ENCODE peak calls at places on chromosomes 6 and 20, in nine cellular contexts. One of them, this sample, is unnamed.

GRCh38 chr20:50245561-50246366 is 55.1 kb downstream of the CEBPB start:
- DNase-seq in stimulated activated CD4-positive, alpha-beta T cell treated with anti-CD3 and anti-CD28 coated beads, Interleukin-4, amount 100 ng/mL, for 24 hours: no peak
- DNase-seq in IMR-90: peak
- DNase-seq in lower lobe of right lung: no peak
- DNase-seq in GM13976: no peak
- DNase-seq in activated CD4-positive, alpha-beta memory T cell treated with anti-CD3 and anti-CD28 coated beads, Interleukin-2, amount 10 ng/mL, durations not matched to agents 7 days and 5 days: no peak
- DNase-seq in uterus: no peak
- DNase-seq in AG04450: no peak
- DNase-seq in NCI-H1092 treated with DMSO at 0.1 percent for 48 hours: no peak
- DNase-seq in this sample: no peak

GRCh38 chr20:54431545-54431944 is 43.8 kb upstream of the DOK5 start:
- DNase-seq in stimulated activated CD4-positive, alpha-beta T cell treated with anti-CD3 and anti-CD28 coated beads, Interleukin-4, amount 100 ng/mL, for 24 hours: no peak
- DNase-seq in IMR-90: no peak
- DNase-seq in lower lobe of right lung: no peak
- DNase-seq in GM13976: no peak
- DNase-seq in activated CD4-positive, alpha-beta memory T cell treated with anti-CD3 and anti-CD28 coated beads, Interleukin-2, amount 10 ng/mL, durations not matched to agents 7 days and 5 days: no peak
- DNase-seq in uterus: no peak
- DNase-seq in AG04450: no peak
- DNase-seq in NCI-H1092 treated with DMSO at 0.1 percent for 48 hours: peak
- DNase-seq in this sample: no peak

GRCh38 chr20:51811040-51811351 is 8.7 kb upstream of the SALL4 start:
- DNase-seq in stimulated activated CD4-positive, alpha-beta T cell treated with anti-CD3 and anti-CD28 coated beads, Interleukin-4, amount 100 ng/mL, for 24 hours: no peak
- DNase-seq in IMR-90: peak
- DNase-seq in lower lobe of right lung: no peak
- DNase-seq in GM13976: no peak
- DNase-seq in activated CD4-positive, alpha-beta memory T cell treated with anti-CD3 and anti-CD28 coated beads, Interleukin-2, amount 10 ng/mL, durations not matched to agents 7 days and 5 days: no peak
- DNase-seq in uterus: no peak
- DNase-seq in AG04450: peak
- DNase-seq in NCI-H1092 treated with DMSO at 0.1 percent for 48 hours: no peak
- DNase-seq in this sample: no peak

GRCh38 chr20:21006611-21007010 is 99.5 kb downstream of the LINC00237 start:
- DNase-seq in stimulated activated CD4-positive, alpha-beta T cell treated with anti-CD3 and anti-CD28 coated beads, Interleukin-4, amount 100 ng/mL, for 24 hours: no peak
- DNase-seq in IMR-90: no peak
- DNase-seq in lower lobe of right lung: no peak
- DNase-seq in GM13976: no peak
- DNase-seq in activated CD4-positive, alpha-beta memory T cell treated with anti-CD3 and anti-CD28 coated beads, Interleukin-2, amount 10 ng/mL, durations not matched to agents 7 days and 5 days: no peak
- DNase-seq in uterus: no peak
- DNase-seq in AG04450: no peak
- DNase-seq in NCI-H1092 treated with DMSO at 0.1 percent for 48 hours: no peak
- DNase-seq in this sample: no peak

GRCh38 chr6:39426057-39426592 is 103.6 kb upstream of the KCNK16 start:
- DNase-seq in stimulated activated CD4-positive, alpha-beta T cell treated with anti-CD3 and anti-CD28 coated beads, Interleukin-4, amount 100 ng/mL, for 24 hours: no peak
- DNase-seq in IMR-90: peak
- DNase-seq in lower lobe of right lung: no peak
- DNase-seq in GM13976: no peak
- DNase-seq in activated CD4-positive, alpha-beta memory T cell treated with anti-CD3 and anti-CD28 coated beads, Interleukin-2, amount 10 ng/mL, durations not matched to agents 7 days and 5 days: no peak
- DNase-seq in uterus: no peak
- DNase-seq in AG04450: no peak
- DNase-seq in NCI-H1092 treated with DMSO at 0.1 percent for 48 hours: no peak
- DNase-seq in this sample: no peak

GRCh38 chr6:138227316-138227781 is 9.1 kb upstream of the PBOV1 start:
- DNase-seq in stimulated activated CD4-positive, alpha-beta T cell treated with anti-CD3 and anti-CD28 coated beads, Interleukin-4, amount 100 ng/mL, for 24 hours: no peak
- DNase-seq in IMR-90: no peak
- DNase-seq in lower lobe of right lung: peak
- DNase-seq in GM13976: no peak
- DNase-seq in activated CD4-positive, alpha-beta memory T cell treated with anti-CD3 and anti-CD28 coated beads, Interleukin-2, amount 10 ng/mL, durations not matched to agents 7 days and 5 days: no peak
- DNase-seq in uterus: no peak
- DNase-seq in AG04450: no peak
- DNase-seq in NCI-H1092 treated with DMSO at 0.1 percent for 48 hours: peak
- DNase-seq in this sample: peak

GRCh38 chr6:5303711-5304110 is 42.4 kb downstream of the FARS2 start:
- DNase-seq in stimulated activated CD4-positive, alpha-beta T cell treated with anti-CD3 and anti-CD28 coated beads, Interleukin-4, amount 100 ng/mL, for 24 hours: no peak
- DNase-seq in IMR-90: no peak
- DNase-seq in lower lobe of right lung: no peak
- DNase-seq in GM13976: no peak
- DNase-seq in activated CD4-positive, alpha-beta memory T cell treated with anti-CD3 and anti-CD28 coated beads, Interleukin-2, amount 10 ng/mL, durations not matched to agents 7 days and 5 days: no peak
- DNase-seq in uterus: no peak
- DNase-seq in AG04450: no peak
- DNase-seq in NCI-H1092 treated with DMSO at 0.1 percent for 48 hours: no peak
- DNase-seq in this sample: no peak

GRCh38 chr6:30691208-30691872 is 556 bp upstream of the NRM start:
- DNase-seq in stimulated activated CD4-positive, alpha-beta T cell treated with anti-CD3 and anti-CD28 coated beads, Interleukin-4, amount 100 ng/mL, for 24 hours: no peak
- DNase-seq in IMR-90: no peak
- DNase-seq in lower lobe of right lung: no peak
- DNase-seq in GM13976: no peak
- DNase-seq in activated CD4-positive, alpha-beta memory T cell treated with anti-CD3 and anti-CD28 coated beads, Interleukin-2, amount 10 ng/mL, durations not matched to agents 7 days and 5 days: no peak
- DNase-seq in uterus: no peak
- DNase-seq in AG04450: no peak
- DNase-seq in NCI-H1092 treated with DMSO at 0.1 percent for 48 hours: no peak
- DNase-seq in this sample: no peak

GRCh38 chr20:63855363-63856110 is 5.8 kb upstream of the ABHD16B start:
- DNase-seq in stimulated activated CD4-positive, alpha-beta T cell treated with anti-CD3 and anti-CD28 coated beads, Interleukin-4, amount 100 ng/mL, for 24 hours: no peak
- DNase-seq in IMR-90: no peak
- DNase-seq in lower lobe of right lung: no peak
- DNase-seq in GM13976: no peak
- DNase-seq in activated CD4-positive, alpha-beta memory T cell treated with anti-CD3 and anti-CD28 coated beads, Interleukin-2, amount 10 ng/mL, durations not matched to agents 7 days and 5 days: no peak
- DNase-seq in uterus: peak
- DNase-seq in AG04450: no peak
- DNase-seq in NCI-H1092 treated with DMSO at 0.1 percent for 48 hours: no peak
- DNase-seq in this sample: no peak

GRCh38 chr6:157317129-157317814 is 6.0 kb downstream of the TMEM242 start:
- DNase-seq in stimulated activated CD4-positive, alpha-beta T cell treated with anti-CD3 and anti-CD28 coated beads, Interleukin-4, amount 100 ng/mL, for 24 hours: no peak
- DNase-seq in IMR-90: peak
- DNase-seq in lower lobe of right lung: no peak
- DNase-seq in GM13976: no peak
- DNase-seq in activated CD4-positive, alpha-beta memory T cell treated with anti-CD3 and anti-CD28 coated beads, Interleukin-2, amount 10 ng/mL, durations not matched to agents 7 days and 5 days: no peak
- DNase-seq in uterus: peak
- DNase-seq in AG04450: peak
- DNase-seq in NCI-H1092 treated with DMSO at 0.1 percent for 48 hours: no peak
- DNase-seq in this sample: peak

GRCh38 chr20:12928755-12929401 is 79.9 kb upstream of the SPTLC3 start:
- DNase-seq in stimulated activated CD4-positive, alpha-beta T cell treated with anti-CD3 and anti-CD28 coated beads, Interleukin-4, amount 100 ng/mL, for 24 hours: no peak
- DNase-seq in IMR-90: peak
- DNase-seq in lower lobe of right lung: no peak
- DNase-seq in GM13976: no peak
- DNase-seq in activated CD4-positive, alpha-beta memory T cell treated with anti-CD3 and anti-CD28 coated beads, Interleukin-2, amount 10 ng/mL, durations not matched to agents 7 days and 5 days: no peak
- DNase-seq in uterus: no peak
- DNase-seq in AG04450: peak
- DNase-seq in NCI-H1092 treated with DMSO at 0.1 percent for 48 hours: no peak
- DNase-seq in this sample: no peak

GRCh38 chr6:31180500-31180899 is 10.0 kb upstream of the POU5F1 start:
- DNase-seq in stimulated activated CD4-positive, alpha-beta T cell treated with anti-CD3 and anti-CD28 coated beads, Interleukin-4, amount 100 ng/mL, for 24 hours: peak
- DNase-seq in IMR-90: no peak
- DNase-seq in lower lobe of right lung: peak
- DNase-seq in GM13976: peak
- DNase-seq in activated CD4-positive, alpha-beta memory T cell treated with anti-CD3 and anti-CD28 coated beads, Interleukin-2, amount 10 ng/mL, durations not matched to agents 7 days and 5 days: peak
- DNase-seq in uterus: peak
- DNase-seq in AG04450: no peak
- DNase-seq in NCI-H1092 treated with DMSO at 0.1 percent for 48 hours: no peak
- DNase-seq in this sample: no peak

GRCh38 chr6:124870611-124871201 is 91.5 kb upstream of the RNF217 start:
- DNase-seq in stimulated activated CD4-positive, alpha-beta T cell treated with anti-CD3 and anti-CD28 coated beads, Interleukin-4, amount 100 ng/mL, for 24 hours: no peak
- DNase-seq in IMR-90: peak
- DNase-seq in lower lobe of right lung: no peak
- DNase-seq in GM13976: no peak
- DNase-seq in activated CD4-positive, alpha-beta memory T cell treated with anti-CD3 and anti-CD28 coated beads, Interleukin-2, amount 10 ng/mL, durations not matched to agents 7 days and 5 days: no peak
- DNase-seq in uterus: no peak
- DNase-seq in AG04450: peak
- DNase-seq in NCI-H1092 treated with DMSO at 0.1 percent for 48 hours: peak
- DNase-seq in this sample: no peak

GRCh38 chr6:50899306-50899840 is 80.7 kb downstream of the TFAP2B start:
- DNase-seq in stimulated activated CD4-positive, alpha-beta T cell treated with anti-CD3 and anti-CD28 coated beads, Interleukin-4, amount 100 ng/mL, for 24 hours: no peak
- DNase-seq in IMR-90: peak
- DNase-seq in lower lobe of right lung: no peak
- DNase-seq in GM13976: no peak
- DNase-seq in activated CD4-positive, alpha-beta memory T cell treated with anti-CD3 and anti-CD28 coated beads, Interleukin-2, amount 10 ng/mL, durations not matched to agents 7 days and 5 days: no peak
- DNase-seq in uterus: no peak
- DNase-seq in AG04450: no peak
- DNase-seq in NCI-H1092 treated with DMSO at 0.1 percent for 48 hours: no peak
- DNase-seq in this sample: no peak

GRCh38 chr20:51583073-51583472 is 40.6 kb upstream of the NFATC2 start:
- DNase-seq in stimulated activated CD4-positive, alpha-beta T cell treated with anti-CD3 and anti-CD28 coated beads, Interleukin-4, amount 100 ng/mL, for 24 hours: no peak
- DNase-seq in IMR-90: no peak
- DNase-seq in lower lobe of right lung: no peak
- DNase-seq in GM13976: no peak
- DNase-seq in activated CD4-positive, alpha-beta memory T cell treated with anti-CD3 and anti-CD28 coated beads, Interleukin-2, amount 10 ng/mL, durations not matched to agents 7 days and 5 days: no peak
- DNase-seq in uterus: no peak
- DNase-seq in AG04450: no peak
- DNase-seq in NCI-H1092 treated with DMSO at 0.1 percent for 48 hours: no peak
- DNase-seq in this sample: peak

GRCh38 chr6:3516094-3516493 is 59.2 kb upstream of the SLC22A23 start:
- DNase-seq in stimulated activated CD4-positive, alpha-beta T cell treated with anti-CD3 and anti-CD28 coated beads, Interleukin-4, amount 100 ng/mL, for 24 hours: no peak
- DNase-seq in IMR-90: peak
- DNase-seq in lower lobe of right lung: no peak
- DNase-seq in GM13976: no peak
- DNase-seq in activated CD4-positive, alpha-beta memory T cell treated with anti-CD3 and anti-CD28 coated beads, Interleukin-2, amount 10 ng/mL, durations not matched to agents 7 days and 5 days: no peak
- DNase-seq in uterus: no peak
- DNase-seq in AG04450: no peak
- DNase-seq in NCI-H1092 treated with DMSO at 0.1 percent for 48 hours: no peak
- DNase-seq in this sample: no peak

GRCh38 chr6:73471686-73472290 is 10.3 kb downstream of the MTO1 start:
- DNase-seq in stimulated activated CD4-positive, alpha-beta T cell treated with anti-CD3 and anti-CD28 coated beads, Interleukin-4, amount 100 ng/mL, for 24 hours: no peak
- DNase-seq in IMR-90: no peak
- DNase-seq in lower lobe of right lung: no peak
- DNase-seq in GM13976: peak
- DNase-seq in activated CD4-positive, alpha-beta memory T cell treated with anti-CD3 and anti-CD28 coated beads, Interleukin-2, amount 10 ng/mL, durations not matched to agents 7 days and 5 days: no peak
- DNase-seq in uterus: no peak
- DNase-seq in AG04450: no peak
- DNase-seq in NCI-H1092 treated with DMSO at 0.1 percent for 48 hours: no peak
- DNase-seq in this sample: no peak

GRCh38 chr6:52993461-52993860 is 1.6 kb downstream of the GSTA4 start:
- DNase-seq in stimulated activated CD4-positive, alpha-beta T cell treated with anti-CD3 and anti-CD28 coated beads, Interleukin-4, amount 100 ng/mL, for 24 hours: no peak
- DNase-seq in IMR-90: no peak
- DNase-seq in lower lobe of right lung: no peak
- DNase-seq in GM13976: no peak
- DNase-seq in activated CD4-positive, alpha-beta memory T cell treated with anti-CD3 and anti-CD28 coated beads, Interleukin-2, amount 10 ng/mL, durations not matched to agents 7 days and 5 days: no peak
- DNase-seq in uterus: no peak
- DNase-seq in AG04450: no peak
- DNase-seq in NCI-H1092 treated with DMSO at 0.1 percent for 48 hours: no peak
- DNase-seq in this sample: no peak

GRCh38 chr6:28587011-28587745 is 61.5 kb downstream of the GPX5 start:
- DNase-seq in stimulated activated CD4-positive, alpha-beta T cell treated with anti-CD3 and anti-CD28 coated beads, Interleukin-4, amount 100 ng/mL, for 24 hours: peak
- DNase-seq in IMR-90: no peak
- DNase-seq in lower lobe of right lung: peak
- DNase-seq in GM13976: peak
- DNase-seq in activated CD4-positive, alpha-beta memory T cell treated with anti-CD3 and anti-CD28 coated beads, Interleukin-2, amount 10 ng/mL, durations not matched to agents 7 days and 5 days: peak
- DNase-seq in uterus: peak
- DNase-seq in AG04450: no peak
- DNase-seq in NCI-H1092 treated with DMSO at 0.1 percent for 48 hours: peak
- DNase-seq in this sample: peak

GRCh38 chr6:33995046-33995872 is 150.6 kb downstream of the GRM4 start:
- DNase-seq in stimulated activated CD4-positive, alpha-beta T cell treated with anti-CD3 and anti-CD28 coated beads, Interleukin-4, amount 100 ng/mL, for 24 hours: no peak
- DNase-seq in IMR-90: no peak
- DNase-seq in lower lobe of right lung: no peak
- DNase-seq in GM13976: no peak
- DNase-seq in activated CD4-positive, alpha-beta memory T cell treated with anti-CD3 and anti-CD28 coated beads, Interleukin-2, amount 10 ng/mL, durations not matched to agents 7 days and 5 days: no peak
- DNase-seq in uterus: no peak
- DNase-seq in AG04450: no peak
- DNase-seq in NCI-H1092 treated with DMSO at 0.1 percent for 48 hours: peak
- DNase-seq in this sample: peak

GRCh38 chr6:150915868-150916267 is 50.4 kb downstream of the MTHFD1L start:
- DNase-seq in stimulated activated CD4-positive, alpha-beta T cell treated with anti-CD3 and anti-CD28 coated beads, Interleukin-4, amount 100 ng/mL, for 24 hours: no peak
- DNase-seq in IMR-90: no peak
- DNase-seq in lower lobe of right lung: no peak
- DNase-seq in GM13976: no peak
- DNase-seq in activated CD4-positive, alpha-beta memory T cell treated with anti-CD3 and anti-CD28 coated beads, Interleukin-2, amount 10 ng/mL, durations not matched to agents 7 days and 5 days: no peak
- DNase-seq in uterus: no peak
- DNase-seq in AG04450: no peak
- DNase-seq in NCI-H1092 treated with DMSO at 0.1 percent for 48 hours: no peak
- DNase-seq in this sample: no peak

GRCh38 chr20:63957004-63957689 is 931 bp upstream of the UCKL1 start:
- DNase-seq in stimulated activated CD4-positive, alpha-beta T cell treated with anti-CD3 and anti-CD28 coated beads, Interleukin-4, amount 100 ng/mL, for 24 hours: peak
- DNase-seq in IMR-90: peak
- DNase-seq in lower lobe of right lung: no peak
- DNase-seq in GM13976: peak
- DNase-seq in activated CD4-positive, alpha-beta memory T cell treated with anti-CD3 and anti-CD28 coated beads, Interleukin-2, amount 10 ng/mL, durations not matched to agents 7 days and 5 days: peak
- DNase-seq in uterus: peak
- DNase-seq in AG04450: no peak
- DNase-seq in NCI-H1092 treated with DMSO at 0.1 percent for 48 hours: peak
- DNase-seq in this sample: peak